ENCODE peak calls at places on chromosome 16, in five cellular contexts. Y is upper lobe of right lung, S is thoracic aorta, G is osteoblast, X is fibroblast of lung. E is an unnamed sample.

GRCh38 chr16:31202402-31203385 is at the start of gene PYCARD:
- DNase-seq in X (peak; percentile 28), Y (peak; percentile 90), G (peak; percentile 94), S (no peak), E (peak; percentile 33)

GRCh38 chr16:17211797-17212196 is 259.0 kb downstream of the XYLT1 start:
- DNase-seq in S (no peak), Y (no peak), X (no peak), G (no peak), E (peak; percentile 43)

GRCh38 chr16:87238371-87238715 is 78.8 kb downstream of the C16orf95 start:
- DNase-seq in G (no peak), X (no peak), S (no peak), Y (no peak), E (no peak)

GRCh38 chr16:69329369-69330285 is 761 bp downstream of the PDF start:
- DNase-seq in X (peak; percentile 14), G (peak; percentile 79), S (no peak), Y (peak; percentile 75), E (no peak)

GRCh38 chr16:56637814-56638750 is at the start of gene MT1A:
- DNase-seq in Y (peak; percentile 83), X (peak; percentile 58), S (peak; percentile 52), G (peak; percentile 94), E (no peak)

GRCh38 chr16:57634171-57634570 is 5.7 kb downstream of the ADGRG1 start:
- DNase-seq in S (no peak), G (no peak), Y (no peak), X (no peak), E (no peak)

GRCh38 chr16:53892155-53892554 is 188.2 kb downstream of the FTO start:
- DNase-seq in X (peak; percentile 81), Y (no peak), S (no peak), G (peak; percentile 43), E (peak; percentile 59)

GRCh38 chr16:4814046-4814445 is 11.6 kb upstream of the ROGDI start:
- DNase-seq in X (no peak), Y (no peak), G (no peak), S (no peak), E (no peak)

GRCh38 chr16:68378436-68379415 is 67.9 kb downstream of the PRMT7 start:
- DNase-seq in Y (no peak), X (no peak), G (peak; percentile 81), S (no peak), E (peak; percentile 71)

GRCh38 chr16:82936941-82937551 is 310.3 kb downstream of the CDH13 start:
- DNase-seq in G (no peak), X (peak; percentile 50), S (no peak), Y (no peak), E (no peak)

GRCh38 chr16:66299349-66299748 is 67.1 kb upstream of the CDH5 start:
- DNase-seq in X (no peak), S (no peak), Y (no peak), G (no peak), E (no peak)

GRCh38 chr16:580141-580945 is 9.5 kb upstream of the RAB40C start:
- DNase-seq in Y (no peak), S (no peak), G (peak; percentile 74), X (no peak), E (no peak)

GRCh38 chr16:75565640-75566039 is 539 bp upstream of the GABARAPL2 start:
- DNase-seq in S (no peak), X (no peak), G (no peak), Y (no peak), E (no peak)

GRCh38 chr16:14496786-14497185 is 133.3 kb downstream of the PARN start:
- DNase-seq in X (no peak), G (no peak), Y (no peak), S (no peak), E (no peak)

GRCh38 chr16:76277099-76278030 is at the start of gene CNTNAP4:
- DNase-seq in Y (no peak), S (no peak), G (no peak), X (peak; percentile 6), E (peak; percentile 46)

GRCh38 chr16:84735846-84736586 is 36.2 kb downstream of the USP10 start:
- DNase-seq in S (no peak), Y (no peak), G (no peak), X (no peak), E (peak; percentile 56)

GRCh38 chr16:71515026-71515425 is 11.2 kb upstream of the CHST4 start:
- DNase-seq in X (no peak), S (no peak), G (no peak), Y (no peak), E (no peak)

GRCh38 chr16:71513302-71513701 is 12.9 kb upstream of the CHST4 start:
- DNase-seq in X (no peak), Y (no peak), S (no peak), G (no peak), E (no peak)

DNA sequence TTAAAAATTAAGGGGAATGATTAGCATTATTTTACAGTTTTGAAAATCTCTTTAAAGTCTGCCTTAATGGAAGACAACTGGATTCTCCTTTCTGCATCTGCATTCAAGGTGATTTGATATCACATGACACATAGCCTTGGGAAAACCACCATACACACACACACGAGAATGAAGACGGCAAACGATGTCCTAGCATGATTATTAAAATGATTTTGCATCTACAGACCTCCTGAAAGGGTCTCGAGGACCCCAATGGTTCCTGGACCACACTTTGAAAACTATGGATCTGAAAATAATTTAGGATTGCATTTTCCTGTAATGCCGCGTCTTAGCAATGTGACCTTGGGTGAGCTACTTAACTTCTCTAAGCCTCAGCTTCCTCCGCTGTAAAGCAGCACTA is 11.8 kb upstream of the CHST4 start:
- DNase-seq in S (no peak), X (no peak), Y (no peak), G (peak; percentile 75), E (no peak)
- H3K4me3 ChIP-seq in S (no peak overlapping the region), X (no peak overlapping the region), Y (no peak overlapping the region), G (no peak overlapping the region), E (no peak overlapping the region)

DNA sequence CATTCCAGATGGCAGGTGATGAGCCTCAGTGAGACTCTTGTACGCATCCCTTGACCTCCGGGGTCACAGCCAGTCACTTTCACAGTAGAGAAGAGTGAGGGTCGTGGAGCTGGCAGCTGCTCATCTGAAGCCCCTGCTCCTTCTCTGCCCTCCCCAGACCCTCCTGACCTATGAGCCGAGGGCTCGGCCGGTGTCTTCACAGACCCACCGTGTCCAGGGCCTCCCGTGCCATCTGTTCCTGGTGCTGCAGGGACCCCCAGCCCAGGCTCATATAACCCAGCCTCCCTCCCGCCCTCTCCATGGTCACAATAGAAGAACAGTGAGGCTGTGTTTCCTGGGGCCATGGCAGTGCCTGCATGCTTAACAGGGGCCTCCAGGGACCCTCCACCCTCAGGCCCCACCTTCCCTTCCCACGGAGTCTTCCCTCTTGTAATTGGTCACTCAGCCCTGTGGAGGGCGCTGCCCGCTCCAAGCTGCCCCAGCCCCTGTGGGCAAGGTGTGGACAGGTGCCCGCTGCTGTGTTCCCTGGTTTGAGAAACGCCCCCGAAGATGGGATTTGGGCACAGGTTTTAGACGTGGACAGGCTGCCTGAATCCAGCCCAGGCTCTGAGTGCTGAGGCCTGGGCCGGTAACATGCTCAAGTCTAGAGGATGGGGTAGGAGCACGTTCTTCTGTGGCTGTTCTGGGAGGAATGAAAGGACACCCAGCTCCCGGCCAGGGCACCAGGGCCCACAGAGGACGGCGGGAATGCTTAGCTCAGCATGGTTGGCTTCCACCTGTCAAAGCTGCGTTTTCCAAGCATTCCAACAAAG is 38.7 kb downstream of the ACSF3 start:
- DNase-seq in Y (peak; percentile 38), G (peak; percentile 55), S (no peak), X (no peak), E (peak; percentile 5)
- TF ChIP-seq CTCF in Y (no peak), G (no peak), S (no peak), X (no peak), E (no peak)

GRCh38 chr16:50467559-50467942 is 80.6 kb upstream of the NKD1 start:
- DNase-seq in X (no peak), S (no peak), G (no peak), Y (peak; percentile 19), E (no peak)
- H3K27me3 ChIP-seq in X (peaks cover 9% of the 10 kb centered on the region), S (no peaks in the 10 kb centered on the region), G (peaks cover 21% of the 10 kb centered on the region), Y (peaks cover 48% of the 10 kb centered on the region), E (no peaks in the 10 kb centered on the region)

GRCh38 chr16:85819711-85820110 is 20.2 kb downstream of the COX4I1 start:
- DNase-seq in S (no peak), G (no peak), Y (peak; percentile 52), X (peak; percentile 17), E (no peak)
- H3K4me3 ChIP-seq in S (no peak overlapping the region), G (no peak overlapping the region), Y (no peak overlapping the region), X (no peak overlapping the region), E (no peak overlapping the region)